ENCODE peak calls at places on chromosome 2, in six cellular contexts. P is WERI-Rb-1; B is GM23248; O is cardiac muscle cell; J is GM10248; Y is CD4-positive, alpha-beta memory T cell. Q is an unnamed sample.

GRCh38 chr2:239279508-239280295 is 121.1 kb downstream of the HDAC4 start:
- DNase-seq in J (no peak), B (peak; percentile 63), P (no peak), O (no peak), Y (no peak), Q (no peak)

GRCh38 chr2:129929321-129930290 is 49.9 kb upstream of the RAB6C start:
- DNase-seq in J (no peak), P (no peak), O (peak; percentile 17), B (peak; percentile 89), Y (no peak), Q (no peak)

GRCh38 chr2:158359846-158360245 is 96.7 kb downstream of the CCDC148 start:
- DNase-seq in Y (no peak), B (peak; percentile 2), O (no peak), P (no peak), J (no peak), Q (no peak)

GRCh38 chr2:241890524-241891235 is 21.2 kb downstream of the RTP5 start:
- DNase-seq in Y (no peak), O (no peak), J (no peak), P (no peak), B (no peak), Q (no peak)

GRCh38 chr2:96847586-96847985 is 3.8 kb upstream of the ANKRD23 start:
- DNase-seq in Y (no peak), J (no peak), P (no peak), O (no peak), B (no peak), Q (no peak)

GRCh38 chr2:118967124-118967880 is 25.3 kb downstream of the MARCO start:
- DNase-seq in Y (no peak), B (no peak), O (no peak), P (no peak), J (no peak), Q (no peak)

GRCh38 chr2:63581266-63581961 is 6.9 kb downstream of the WDPCP start:
- DNase-seq in P (no peak), O (peak; percentile 77), B (peak; percentile 91), J (no peak), Y (no peak), Q (no peak)

GRCh38 chr2:167462379-167462778 is 574.1 kb downstream of the XIRP2 start:
- DNase-seq in J (no peak), P (no peak), B (no peak), O (no peak), Y (no peak), Q (no peak)

GRCh38 chr2:160910681-160911080 is 249.5 kb upstream of the TANK start:
- DNase-seq in O (peak; percentile 86), P (no peak), Y (no peak), J (no peak), B (peak; percentile 95), Q (no peak)

GRCh38 chr2:238401539-238401938 is 25.2 kb upstream of the ASB1 start:
- DNase-seq in P (no peak), B (no peak), J (no peak), O (no peak), Y (no peak), Q (no peak)

GRCh38 chr2:57160976-57161375 is 885.6 kb upstream of the VRK2 start:
- DNase-seq in P (no peak), B (peak; percentile 8), O (no peak), J (no peak), Y (no peak), Q (no peak)

GRCh38 chr2:50720695-50721314 is 311.1 kb downstream of the NRXN1 start:
- DNase-seq in P (no peak), J (no peak), B (no peak), Y (no peak), O (no peak), Q (no peak)

GRCh38 chr2:232328516-232329460 is 49.8 kb upstream of the ALPP start:
- DNase-seq in O (no peak), B (no peak), P (no peak), J (no peak), Y (no peak), Q (no peak)

GRCh38 chr2:55418512-55419235 is 982 bp downstream of the CCDC88A start:
- DNase-seq in O (no peak), P (no peak), B (peak; percentile 23), J (no peak), Y (peak; percentile 7), Q (peak; percentile 10)

GRCh38 chr2:31434911-31435310 is 20.4 kb upstream of the XDH start:
- DNase-seq in J (no peak), P (no peak), Y (no peak), O (peak; percentile 14), B (peak; percentile 45), Q (no peak)

GRCh38 chr2:241207641-241208040 is 19.2 kb downstream of the ANO7 start:
- DNase-seq in P (no peak), O (no peak), J (no peak), Y (no peak), B (no peak), Q (no peak)